ENCODE peak calls at places on chromosomes 6 and 20, in four cellular contexts. G is GM04504; J is activated T-cell treated with anti-CD3 and anti-CD28 coated beads, Interleukin-2, amount 50 U/mL, for 24 hours; X is EL. I is an unnamed sample.

GRCh38 chr20:58344741-58345140 is 35.2 kb downstream of the RAB22A start:
- DNase-seq in G (no peak), J (no peak), X (peak; percentile 61), I (no peak)

GRCh38 chr6:10302566-10303235 is 112.2 kb downstream of the TFAP2A start:
- DNase-seq in G (no peak), J (no peak), X (no peak), I (no peak)

GRCh38 chr6:166750125-166750793 is 123.2 kb upstream of the RPS6KA2 start:
- DNase-seq in G (no peak), J (no peak), X (no peak), I (no peak)

GRCh38 chr20:50957276-50957675 is 1.1 kb downstream of the DPM1 start:
- DNase-seq in G (peak; percentile 12), J (no peak), X (no peak), I (no peak)

GRCh38 chr6:116047173-116047933 is 13.3 kb downstream of the FRK start:
- DNase-seq in G (no peak), J (no peak), X (peak; percentile 53), I (no peak)

GRCh38 chr20:63686492-63687321 is 9.7 kb upstream of the TNFRSF6B start:
- DNase-seq in G (peak; percentile 78), J (peak; percentile 68), X (peak; percentile 88), I (peak; percentile 81)

GRCh38 chr6:71558974-71559373 is 270.4 kb downstream of the OGFRL1 start:
- DNase-seq in G (no peak), J (no peak), X (no peak), I (no peak)

GRCh38 chr20:62966212-62967148 is 14.0 kb downstream of the SLC17A9 start:
- DNase-seq in G (no peak), J (no peak), X (no peak), I (no peak)

GRCh38 chr6:11710221-11710836 is 68.3 kb downstream of the ADTRP start:
- DNase-seq in G (no peak), J (peak; percentile 61), X (no peak), I (no peak)

GRCh38 chr6:69622230-69622629 is 174.6 kb downstream of the LMBRD1 start:
- DNase-seq in G (no peak), J (no peak), X (no peak), I (no peak)

GRCh38 chr6:16725145-16725864 is 36.0 kb downstream of the ATXN1 start:
- DNase-seq in G (peak; percentile 72), J (no peak), X (peak; percentile 73), I (no peak)

GRCh38 chr20:43541214-43541613 is 17.6 kb upstream of the SGK2 start:
- DNase-seq in G (peak; percentile 24), J (no peak), X (peak; percentile 70), I (no peak)

GRCh38 chr6:85574932-85575598 is 18.6 kb downstream of the SNX14 start:
- DNase-seq in G (peak; percentile 32), J (no peak), X (peak; percentile 63), I (no peak)

GRCh38 chr6:15330174-15330934 is 84.5 kb downstream of the JARID2 start:
- DNase-seq in G (no peak), J (no peak), X (peak; percentile 39), I (no peak)

GRCh38 chr20:17505664-17506517 is 25.3 kb downstream of the BFSP1 start:
- DNase-seq in G (no peak), J (peak; percentile 70), X (peak; percentile 60), I (peak; percentile 48)

GRCh38 chr6:109595998-109596397 is 95.0 kb downstream of the AK9 start:
- DNase-seq in G (peak; percentile 3), J (peak; percentile 33), X (peak; percentile 51), I (no peak)

GRCh38 chr20:25178563-25179438 is 16.7 kb upstream of the ENTPD6 start:
- DNase-seq in G (peak; percentile 64), J (no peak), X (peak; percentile 95), I (no peak)